ENCODE peak calls at places on chromosomes 12 and 14, in six cellular contexts. X is ovary, G is heart left ventricle, L is A549, M is stomach, W is transverse colon. V is an unnamed sample.

GRCh38 chr14:79730911-79731310 is 480.4 kb downstream of the DIO2 start:
- DNase-seq in X (no peak), G (no peak), L (no peak), M (no peak), W (no peak), V (no peak)

GRCh38 chr14:25010471-25010870 is 39.5 kb downstream of the STXBP6 start:
- DNase-seq in X (no peak), G (no peak), L (peak), M (no peak), W (no peak), V (no peak)

GRCh38 chr14:90726656-90727055 is 89.6 kb downstream of the TTC7B start:
- DNase-seq in X (no peak), G (no peak), L (peak), M (peak), W (peak), V (no peak)

GRCh38 chr14:64838656-64839055 is 41.1 kb downstream of the SPTB start:
- DNase-seq in X (no peak), G (no peak), L (no peak), M (no peak), W (no peak), V (no peak)

GRCh38 chr12:3273409-3273853 is 196.3 kb downstream of the TSPAN9 start:
- DNase-seq in X (no peak), G (no peak), L (peak), M (no peak), W (no peak), V (no peak)

GRCh38 chr14:88029500-88029899 is 24.6 kb downstream of the GPR65 start:
- DNase-seq in X (no peak), G (no peak), L (no peak), M (no peak), W (no peak), V (no peak)

GRCh38 chr14:24542346-24542936 is 33.6 kb downstream of the CTSG start:
- DNase-seq in X (no peak), G (no peak), L (no peak), M (no peak), W (no peak), V (no peak)

GRCh38 chr14:69612759-69613145 is 1.4 kb downstream of the SUSD6 start:
- DNase-seq in X (no peak), G (no peak), L (no peak), M (no peak), W (no peak), V (no peak)

GRCh38 chr14:53786045-53786444 is 170.6 kb downstream of the BMP4 start:
- DNase-seq in X (no peak), G (no peak), L (no peak), M (no peak), W (no peak), V (no peak)

GRCh38 chr12:44223736-44224135 is 387.9 kb downstream of the TMEM117 start:
- DNase-seq in X (no peak), G (no peak), L (no peak), M (no peak), W (no peak), V (peak)

GRCh38 chr14:76293221-76293620 is 82.7 kb upstream of the ESRRB start:
- DNase-seq in X (no peak), G (no peak), L (no peak), M (no peak), W (no peak), V (no peak)

GRCh38 chr12:104578453-104578852 is 121.7 kb downstream of the CHST11 start:
- DNase-seq in X (no peak), G (no peak), L (peak), M (no peak), W (no peak), V (no peak)

GRCh38 chr14:103847954-103848719 is 762 bp upstream of the PPP1R13B start:
- DNase-seq in X (peak), G (peak), L (no peak), M (no peak), W (peak), V (peak)

GRCh38 chr14:100096656-100097055 is 31.4 kb downstream of the EVL start:
- DNase-seq in X (no peak), G (no peak), L (no peak), M (no peak), W (no peak), V (no peak)

GRCh38 chr14:73753043-73753886 is 39.1 kb upstream of the PNMA1 start:
- DNase-seq in X (peak), G (no peak), L (no peak), M (peak), W (peak), V (no peak)

GRCh38 chr14:71289536-71289935 is 382.3 kb downstream of the PCNX1 start:
- DNase-seq in X (no peak), G (no peak), L (no peak), M (no peak), W (peak), V (no peak)

GRCh38 chr12:53220857-53221202 is 11.2 kb downstream of the RARG start:
- DNase-seq in X (peak), G (peak), L (peak), M (peak), W (peak), V (peak)

GRCh38 chr12:76030378-76031080 is 1.0 kb downstream of the PHLDA1 start:
- DNase-seq in X (peak), G (peak), L (peak), M (peak), W (peak), V (peak)

GRCh38 chr12:59075141-59075540 is 154.8 kb upstream of the LRIG3 start:
- DNase-seq in X (no peak), G (no peak), L (no peak), M (no peak), W (no peak), V (no peak)

DNA sequence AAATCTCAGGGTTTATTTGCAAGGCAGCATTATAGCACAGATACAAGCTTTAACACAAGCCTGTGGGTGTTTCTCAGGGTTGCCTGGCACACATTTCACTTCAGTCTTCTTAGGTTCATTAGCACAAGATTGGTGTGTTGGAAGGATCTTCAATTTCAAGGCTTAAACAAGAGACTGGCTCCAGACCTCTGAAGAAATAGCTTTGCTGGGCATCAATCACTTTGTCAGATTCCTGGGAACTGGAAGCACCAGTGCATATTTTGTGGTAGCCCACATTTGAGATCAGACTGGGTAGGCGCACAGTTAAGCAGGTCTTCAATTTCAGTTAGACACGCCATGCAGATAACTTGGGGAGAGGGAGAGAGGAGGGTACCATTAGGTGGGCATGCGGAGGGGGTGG is 117.9 kb downstream of the TBX5 start:
- DNase-seq in X (no peak), G (no peak), L (no peak), M (no peak), W (no peak), V (no peak)
- H3K4me3 ChIP-seq in X (no peak), G (no peak), L (no peak), M (no peak), W (no peak), V (no peak)

GRCh38 chr14:30994681-30995620 is 30.5 kb upstream of the AP4S1 start:
- DNase-seq in X (no peak), G (no peak), L (no peak), M (no peak), W (no peak), V (no peak)
- TF ChIP-seq POLR2A in X (no peak), G (no peak), L (no peak), M (no peak), W (no peak), V (no peak)

DNA sequence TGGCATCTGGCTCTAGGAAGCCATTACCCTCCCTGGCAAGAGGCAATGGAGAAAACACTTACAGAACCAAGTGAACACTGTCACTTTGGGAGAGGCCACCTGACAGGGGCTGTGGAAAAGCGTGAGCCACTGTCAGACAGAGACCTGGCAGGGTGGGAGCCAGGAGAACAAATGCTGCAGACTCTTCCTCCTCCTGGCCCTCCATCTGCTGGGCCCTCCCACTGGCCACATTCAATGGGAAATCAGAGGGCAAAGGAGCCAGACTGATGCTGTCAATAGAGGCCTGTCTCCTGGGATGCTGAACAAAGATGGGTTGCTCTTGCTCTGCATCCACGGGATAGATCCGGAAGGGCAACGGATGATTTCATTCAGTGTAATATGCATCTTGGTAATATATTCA is 44.9 kb upstream of the BCAT1 start:
- DNase-seq in X (no peak), G (no peak), L (no peak), M (no peak), W (no peak), V (no peak)
- H3K4me3 ChIP-seq in X (no peak), G (no peak), L (no peak), M (no peak), W (no peak), V (no peak)

GRCh38 chr12:67811437-67812361 is 163.2 kb downstream of the DYRK2 start:
- DNase-seq in X (no peak), G (no peak), L (peak), M (no peak), W (no peak), V (no peak)
- TF ChIP-seq POLR2A in X (no peak), G (no peak), L (no peak), M (no peak), W (no peak), V (no peak)

GRCh38 chr12:6954754-6955461 is 3.8 kb downstream of the PTPN6 start:
- DNase-seq in X (no peak), G (peak), L (no peak), M (no peak), W (no peak), V (peak)
- H3K4me3 ChIP-seq in X (no peak), G (no peak), L (no peak), M (no peak), W (no peak), V (no peak)

GRCh38 chr12:49322708-49323523 is at the start of gene TROAP:
- DNase-seq in X (peak), G (peak), L (peak), M (peak), W (peak), V (peak)
- TF ChIP-seq POLR2A in X (no peak), G (peak), L (peak), M (peak), W (peak), V (peak)

V was measured in testis.